ENCODE peak calls at places on chromosomes 6 and 20, in seven cellular contexts. One of them, this sample, is unnamed.

GRCh38 chr6:28981391-28981832 is 23.7 kb downstream of the ZNF311 start:
- DNase-seq in cardiac septum: no peak
- DNase-seq in MV-4-11: peak
- DNase-seq in PC-3: peak
- DNase-seq in SK-N-MC: no peak
- DNase-seq in iris pigment epithelial cell: peak
- DNase-seq in fibroblast of gingiva: peak
- DNase-seq in this sample: no peak

GRCh38 chr6:13267142-13267621 is 61.2 kb downstream of the TBC1D7 start:
- DNase-seq in cardiac septum: no peak
- DNase-seq in MV-4-11: peak
- DNase-seq in PC-3: peak
- DNase-seq in SK-N-MC: no peak
- DNase-seq in iris pigment epithelial cell: no peak
- DNase-seq in fibroblast of gingiva: no peak
- DNase-seq in this sample: no peak

GRCh38 chr20:38299963-38300362 is 4.0 kb upstream of the BPI start:
- DNase-seq in cardiac septum: no peak
- DNase-seq in MV-4-11: no peak
- DNase-seq in PC-3: peak
- DNase-seq in SK-N-MC: no peak
- DNase-seq in iris pigment epithelial cell: no peak
- DNase-seq in fibroblast of gingiva: no peak
- DNase-seq in this sample: no peak

GRCh38 chr20:37890108-37890507 is 12.8 kb upstream of the VSTM2L start:
- DNase-seq in cardiac septum: no peak
- DNase-seq in MV-4-11: no peak
- DNase-seq in PC-3: no peak
- DNase-seq in SK-N-MC: no peak
- DNase-seq in iris pigment epithelial cell: no peak
- DNase-seq in fibroblast of gingiva: no peak
- DNase-seq in this sample: no peak

GRCh38 chr6:64717281-64717680 is 989.7 kb downstream of the EYS start:
- DNase-seq in cardiac septum: no peak
- DNase-seq in MV-4-11: no peak
- DNase-seq in PC-3: no peak
- DNase-seq in SK-N-MC: no peak
- DNase-seq in iris pigment epithelial cell: no peak
- DNase-seq in fibroblast of gingiva: no peak
- DNase-seq in this sample: no peak

GRCh38 chr6:168703970-168704369 is 263.0 kb downstream of the SMOC2 start:
- DNase-seq in cardiac septum: no peak
- DNase-seq in MV-4-11: no peak
- DNase-seq in PC-3: no peak
- DNase-seq in SK-N-MC: no peak
- DNase-seq in iris pigment epithelial cell: no peak
- DNase-seq in fibroblast of gingiva: no peak
- DNase-seq in this sample: no peak

GRCh38 chr6:9502991-9503761 is 911.7 kb downstream of the TFAP2A start:
- DNase-seq in cardiac septum: no peak
- DNase-seq in MV-4-11: no peak
- DNase-seq in PC-3: peak
- DNase-seq in SK-N-MC: peak
- DNase-seq in iris pigment epithelial cell: peak
- DNase-seq in fibroblast of gingiva: peak
- DNase-seq in this sample: no peak

GRCh38 chr20:2640260-2640659 is 12.2 kb upstream of the NOP56 start:
- DNase-seq in cardiac septum: no peak
- DNase-seq in MV-4-11: no peak
- DNase-seq in PC-3: no peak
- DNase-seq in SK-N-MC: no peak
- DNase-seq in iris pigment epithelial cell: no peak
- DNase-seq in fibroblast of gingiva: no peak
- DNase-seq in this sample: no peak

GRCh38 chr6:141513830-141514229 is 618.9 kb upstream of the GJE1 start:
- DNase-seq in cardiac septum: no peak
- DNase-seq in MV-4-11: peak
- DNase-seq in PC-3: no peak
- DNase-seq in SK-N-MC: no peak
- DNase-seq in iris pigment epithelial cell: peak
- DNase-seq in fibroblast of gingiva: no peak
- DNase-seq in this sample: no peak

GRCh38 chr20:53291548-53291947 is 302.1 kb downstream of the ZNF217 start:
- DNase-seq in cardiac septum: no peak
- DNase-seq in MV-4-11: no peak
- DNase-seq in PC-3: peak
- DNase-seq in SK-N-MC: no peak
- DNase-seq in iris pigment epithelial cell: peak
- DNase-seq in fibroblast of gingiva: no peak
- DNase-seq in this sample: no peak